ENCODE peak calls at places on chromosomes 6 and 20, in five cellular contexts. V, E, U, Z and X are unnamed samples.

GRCh38 chr20:54103067-54103761 is 32.8 kb upstream of the BCAS1 start:
- DNase-seq in U (peak; percentile 76), E (peak; percentile 78), Z (no peak), V (peak; percentile 55), X (peak; percentile 84)

GRCh38 chr20:63570281-63571086 is 3.6 kb downstream of the HELZ2 start:
- DNase-seq in Z (no peak), V (no peak), U (no peak), E (no peak), X (no peak)

GRCh38 chr6:136114661-136115060 is 135.4 kb downstream of the MTFR2 start:
- DNase-seq in Z (no peak), U (no peak), E (no peak), V (no peak), X (no peak)

GRCh38 chr6:55827818-55828522 is 47.4 kb downstream of the BMP5 start:
- DNase-seq in Z (no peak), U (no peak), V (no peak), E (no peak), X (peak; percentile 54)

GRCh38 chr20:38181207-38181693 is 16.2 kb upstream of the TGM2 start:
- DNase-seq in Z (no peak), E (peak; percentile 85), V (no peak), U (no peak), X (no peak)

GRCh38 chr6:33962186-33962585 is 158.4 kb upstream of the MLN start:
- DNase-seq in E (no peak), U (no peak), V (no peak), Z (no peak), X (peak; percentile 88)

GRCh38 chr6:31395832-31396231 is 7.6 kb upstream of the MICA start:
- DNase-seq in Z (no peak), E (no peak), U (no peak), V (no peak), X (no peak)

GRCh38 chr20:62303049-62303326 is 191 bp downstream of the ADRM1 start:
- DNase-seq in V (no peak), U (no peak), E (no peak), Z (no peak), X (no peak)

GRCh38 chr6:100203391-100203790 is 209.4 kb upstream of the MCHR2 start:
- DNase-seq in Z (peak; percentile 92), V (no peak), E (peak; percentile 94), U (peak; percentile 97), X (peak; percentile 90)

GRCh38 chr20:35506872-35507638 is 22.4 kb downstream of the C20orf173 start:
- DNase-seq in E (peak; percentile 47), U (peak; percentile 35), Z (no peak), V (no peak), X (peak; percentile 35)

GRCh38 chr20:59598625-59599310 is 5.6 kb upstream of the PHACTR3 start:
- DNase-seq in U (no peak), E (peak; percentile 57), Z (no peak), V (peak; percentile 74), X (no peak)

GRCh38 chr6:144931172-144932035 is 646.3 kb downstream of the UTRN start:
- DNase-seq in Z (no peak), V (peak; percentile 10), U (peak; percentile 35), E (peak; percentile 44), X (peak; percentile 34)

GRCh38 chr20:57473246-57474042 is 51.5 kb downstream of the CTCFL start:
- DNase-seq in V (peak; percentile 57), E (peak; percentile 20), Z (no peak), U (peak; percentile 12), X (peak; percentile 16)

GRCh38 chr20:46023999-46024398 is 5.0 kb upstream of the SLC12A5 start:
- DNase-seq in E (peak; percentile 66), Z (no peak), V (no peak), U (no peak), X (no peak)

GRCh38 chr6:62808575-62809293 is 402.5 kb upstream of the FKBP1C start:
- DNase-seq in Z (no peak), U (no peak), E (peak; percentile 48), V (no peak), X (no peak)

GRCh38 chr6:51885957-51886356 is 201.5 kb downstream of the PKHD1 start:
- DNase-seq in V (no peak), E (no peak), U (no peak), Z (no peak), X (no peak)

GRCh38 chr6:138944412-138944811 is 43.6 kb downstream of the REPS1 start:
- DNase-seq in Z (peak; percentile 15), V (no peak), E (peak; percentile 75), U (peak; percentile 90), X (peak; percentile 62)

GRCh38 chr20:46898433-46898832 is 3.8 kb downstream of the EYA2 start:
- DNase-seq in U (no peak), Z (no peak), E (no peak), V (no peak), X (no peak)

GRCh38 chr6:11354019-11354418 is 121.6 kb upstream of the NEDD9 start:
- DNase-seq in E (no peak), Z (no peak), U (peak; percentile 66), V (no peak), X (peak; percentile 27)

GRCh38 chr20:44858959-44859358 is 26.5 kb upstream of the YWHAB start:
- DNase-seq in E (no peak), Z (no peak), V (no peak), U (no peak), X (no peak)

GRCh38 chr6:57207141-57207540 is 15.0 kb downstream of the RAB23 start:
- DNase-seq in Z (no peak), U (peak; percentile 80), E (peak; percentile 48), V (no peak), X (peak; percentile 64)

GRCh38 chr6:126848119-126848518 is 270.4 kb upstream of the RSPO3 start:
- DNase-seq in E (no peak), V (no peak), Z (no peak), U (no peak), X (no peak)

GRCh38 chr6:12476484-12476883 is 186.3 kb downstream of the EDN1 start:
- DNase-seq in E (no peak), U (no peak), Z (no peak), V (no peak), X (no peak)

GRCh38 chr6:152170702-152171667 is 363.5 kb downstream of the ESR1 start:
- DNase-seq in V (no peak), E (peak; percentile 11), Z (no peak), U (peak; percentile 80), X (no peak)

GRCh38 chr20:17863577-17864292 is 104.9 kb downstream of the SNX5 start:
- DNase-seq in E (peak; percentile 25), U (no peak), Z (no peak), V (no peak), X (no peak)

GRCh38 chr6:4299476-4299875 is 164.1 kb upstream of the ECI2 start:
- DNase-seq in Z (no peak), U (peak; percentile 44), V (no peak), E (peak; percentile 47), X (no peak)

GRCh38 chr6:150894935-150895686 is 29.6 kb downstream of the MTHFD1L start:
- DNase-seq in U (peak; percentile 55), V (no peak), Z (no peak), E (no peak), X (peak; percentile 66)

GRCh38 chr6:104431096-104431495 is 428.6 kb downstream of the HACE1 start:
- DNase-seq in E (no peak), Z (no peak), V (no peak), U (no peak), X (no peak)

GRCh38 chr6:110760589-110760988 is 54.7 kb downstream of the CDK19 start:
- DNase-seq in U (no peak), V (no peak), E (peak; percentile 2), Z (no peak), X (no peak)

GRCh38 chr20:62569615-62570014 is 72.7 kb upstream of the SLCO4A1 start:
- DNase-seq in U (no peak), Z (no peak), V (no peak), E (no peak), X (no peak)